ENCODE peak calls at places on chromosomes 7 and 10, in six cellular contexts. P is left ventricle myocardium inferior; B is naive thymus-derived CD4-positive, alpha-beta T cell; F is fibroblast of lung; E is adrenal gland; K is HCT116. Z is an unnamed sample. For H3K4me1, the result is how much of the 10 kb centered on the place peaks cover.

GRCh38 chr7:36128448-36129047 is 24.5 kb upstream of the EEPD1 start:
- DNase-seq in P (peak), E (peak), B (no peak), K (peak), F (peak), Z (no peak)

GRCh38 chr7:77430927-77431326 is 14.8 kb upstream of the GSAP start:
- DNase-seq in E (no peak), P (no peak), K (no peak), F (no peak), B (no peak), Z (no peak)

GRCh38 chr7:4841007-4841784 is 20.6 kb downstream of the PAPOLB start:
- DNase-seq in K (no peak), B (no peak), E (peak), P (no peak), F (no peak), Z (no peak)

GRCh38 chr7:123773499-123773898 is 24.7 kb upstream of the WASL start:
- DNase-seq in B (no peak), E (no peak), K (no peak), P (no peak), F (no peak), Z (no peak)

GRCh38 chr10:35040761-35041501 is 49.2 kb downstream of the CUL2 start:
- DNase-seq in P (no peak), K (peak), F (peak), B (no peak), E (no peak), Z (peak)

GRCh38 chr7:102891693-102892261 is 21.0 kb upstream of the LRRC17 start:
- DNase-seq in B (no peak), K (no peak), F (peak), E (peak), P (peak), Z (no peak)

GRCh38 chr7:131164025-131164899 is 163.4 kb upstream of the MKLN1 start:
- DNase-seq in B (no peak), F (peak), E (no peak), K (peak), P (no peak), Z (no peak)

GRCh38 chr10:12978885-12979284 is 22.6 kb downstream of the CCDC3 start:
- DNase-seq in K (no peak), E (no peak), F (no peak), B (no peak), P (no peak), Z (no peak)

GRCh38 chr10:29749150-29749549 is 114.4 kb upstream of the SVIL start:
- DNase-seq in E (no peak), B (no peak), K (no peak), P (no peak), F (no peak), Z (no peak)

GRCh38 chr7:152522551-152522950 is 86.7 kb upstream of the KMT2C start:
- DNase-seq in E (peak), P (peak), K (no peak), F (peak), B (no peak), Z (no peak)

GRCh38 chr10:8316284-8316683 is 261.8 kb downstream of the GATA3 start:
- DNase-seq in E (no peak), F (no peak), P (no peak), K (no peak), B (no peak), Z (no peak)

GRCh38 chr10:114544045-114544659 is 113.9 kb downstream of the ABLIM1 start:
- DNase-seq in P (no peak), E (peak), K (no peak), B (peak), F (no peak), Z (no peak)

GRCh38 chr7:42699415-42700178 is 212.3 kb downstream of the C7orf25 start:
- DNase-seq in E (no peak), P (no peak), K (no peak), B (no peak), F (no peak), Z (no peak)

GRCh38 chr7:483656-484364 is 35.8 kb downstream of the PDGFA start:
- DNase-seq in E (no peak), P (no peak), K (no peak), F (no peak), B (no peak), Z (no peak)

GRCh38 chr7:69654849-69655707 is 56.8 kb downstream of the AUTS2 start:
- DNase-seq in K (no peak), E (no peak), P (no peak), B (no peak), F (no peak), Z (no peak)

GRCh38 chr7:115005942-115006341 is 84.0 kb downstream of the MDFIC start:
- DNase-seq in E (no peak), P (no peak), B (no peak), F (no peak), K (no peak), Z (peak)

GRCh38 chr7:123769371-123769770 is 20.6 kb upstream of the WASL start:
- DNase-seq in F (peak), E (peak), K (peak), P (peak), B (no peak), Z (no peak)

GRCh38 chr10:120262857-120263547 is 194.0 kb upstream of the PLPP4 start:
- DNase-seq in F (peak), E (no peak), P (no peak), B (no peak), K (no peak), Z (no peak)

GRCh38 chr10:62159357-62159756 is 109.3 kb downstream of the RTKN2 start:
- DNase-seq in B (no peak), K (no peak), P (no peak), F (no peak), E (no peak), Z (no peak)

GRCh38 chr7:108662783-108663182 is 93.1 kb downstream of the DNAJB9 start:
- DNase-seq in P (no peak), E (no peak), B (no peak), K (no peak), F (no peak), Z (no peak)

GRCh38 chr7:55381187-55381586 is 16.1 kb downstream of the LANCL2 start:
- DNase-seq in E (no peak), F (no peak), P (no peak), K (no peak), B (no peak), Z (no peak)

GRCh38 chr10:33594475-33594874 is 260.0 kb upstream of the NRP1 start:
- DNase-seq in B (no peak), K (no peak), E (no peak), F (no peak), P (no peak), Z (no peak)

GRCh38 chr7:32119790-32120196 is 49.6 kb upstream of the PDE1C start:
- DNase-seq in B (no peak), P (no peak), K (no peak), E (no peak), F (no peak), Z (no peak)

GRCh38 chr7:35801392-35802101 is 690 bp downstream of the SEPTIN7 start:
- DNase-seq in K (no peak), B (peak), E (peak), P (peak), F (peak), Z (no peak)

GRCh38 chr10:117272195-117273076 is 31.5 kb downstream of the SLC18A2 start:
- DNase-seq in P (no peak), F (no peak), B (no peak), K (no peak), E (peak), Z (no peak)

GRCh38 chr10:1454428-1454827 is 282.9 kb downstream of the ADARB2 start:
- DNase-seq in F (no peak), B (no peak), P (no peak), E (no peak), K (no peak), Z (no peak)

GRCh38 chr7:26103541-26104070 is 48.4 kb upstream of the NFE2L3 start:
- DNase-seq in E (no peak), B (no peak), P (no peak), F (no peak), K (no peak), Z (no peak)

GRCh38 chr7:26102176-26102575 is 49.8 kb upstream of the NFE2L3 start:
- DNase-seq in F (no peak), E (peak), K (no peak), P (no peak), B (no peak), Z (no peak)

GRCh38 chr7:26097837-26098668 is 53.9 kb upstream of the NFE2L3 start:
- DNase-seq in E (peak), P (no peak), K (no peak), B (peak), F (no peak), Z (no peak)

GRCh38 chr7:26100940-26101339 is 51.1 kb upstream of the NFE2L3 start:
- DNase-seq in K (no peak), B (no peak), F (no peak), P (no peak), E (peak), Z (no peak)

DNA sequence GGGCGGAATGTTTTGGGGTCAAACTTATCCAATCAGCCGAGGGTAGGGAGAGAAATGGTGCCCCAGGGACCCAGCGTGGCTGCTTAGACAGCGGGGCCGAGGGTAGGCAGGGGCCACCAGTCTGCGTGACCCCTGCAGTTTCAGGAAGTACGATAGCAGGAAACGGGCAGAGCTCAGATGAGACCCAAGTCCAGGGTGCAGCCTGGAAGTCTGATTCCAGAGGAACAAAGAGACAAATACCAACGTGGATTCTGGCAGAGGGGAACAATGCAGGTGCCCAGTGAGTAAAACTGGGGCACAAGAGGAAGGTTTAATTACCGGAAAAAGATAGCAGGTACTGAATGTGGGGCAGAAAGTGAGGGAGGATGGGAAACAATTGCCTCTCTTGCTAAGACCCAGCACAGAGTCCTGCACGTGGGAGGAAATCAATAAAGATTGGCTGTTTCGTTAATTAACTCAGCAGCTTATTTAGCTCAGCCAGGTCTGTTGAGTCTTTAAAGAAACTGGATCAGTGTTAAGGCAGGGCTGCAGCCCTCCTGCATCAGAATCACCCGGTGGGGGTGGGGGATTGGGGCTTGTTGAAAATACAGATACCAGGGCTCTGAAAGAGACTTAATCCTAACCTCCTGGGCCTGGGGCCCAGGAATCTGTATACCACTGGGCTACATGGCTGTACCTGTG is 50.4 kb upstream of the NFE2L3 start:
- DNase-seq in P (no peak), K (no peak), B (no peak), E (peak), F (no peak), Z (no peak)
- H3K4me3 ChIP-seq in P (no peak), K (no peak), B (peak), E (no peak), F (no peak), Z (no peak)

GRCh38 chr7:16241017-16241416 is 180.3 kb downstream of the CRPPA start:
- DNase-seq in E (no peak), K (no peak), F (no peak), P (no peak), B (no peak), Z (no peak)
- H3K4me1 ChIP-seq in E (under half), K (under half), F (under half), P (under half), B (under half), Z (under half)

GRCh38 chr10:124605001-124605370 is 139.2 kb downstream of the FAM53B start:
- DNase-seq in E (no peak), P (no peak), F (no peak), K (no peak), B (no peak), Z (no peak)

GRCh38 chr10:124602646-124603365 is 141.2 kb downstream of the LHPP start:
- DNase-seq in F (no peak), E (no peak), B (no peak), P (no peak), K (no peak), Z (no peak)

GRCh38 chr10:124605481-124605855 is 138.7 kb downstream of the FAM53B start:
- DNase-seq in E (no peak), F (no peak), B (no peak), K (no peak), P (no peak), Z (no peak)

GRCh38 chr10:124603376-124604213 is 140.6 kb downstream of the FAM53B start:
- DNase-seq in B (no peak), P (no peak), F (no peak), K (no peak), E (no peak), Z (no peak)

DNA sequence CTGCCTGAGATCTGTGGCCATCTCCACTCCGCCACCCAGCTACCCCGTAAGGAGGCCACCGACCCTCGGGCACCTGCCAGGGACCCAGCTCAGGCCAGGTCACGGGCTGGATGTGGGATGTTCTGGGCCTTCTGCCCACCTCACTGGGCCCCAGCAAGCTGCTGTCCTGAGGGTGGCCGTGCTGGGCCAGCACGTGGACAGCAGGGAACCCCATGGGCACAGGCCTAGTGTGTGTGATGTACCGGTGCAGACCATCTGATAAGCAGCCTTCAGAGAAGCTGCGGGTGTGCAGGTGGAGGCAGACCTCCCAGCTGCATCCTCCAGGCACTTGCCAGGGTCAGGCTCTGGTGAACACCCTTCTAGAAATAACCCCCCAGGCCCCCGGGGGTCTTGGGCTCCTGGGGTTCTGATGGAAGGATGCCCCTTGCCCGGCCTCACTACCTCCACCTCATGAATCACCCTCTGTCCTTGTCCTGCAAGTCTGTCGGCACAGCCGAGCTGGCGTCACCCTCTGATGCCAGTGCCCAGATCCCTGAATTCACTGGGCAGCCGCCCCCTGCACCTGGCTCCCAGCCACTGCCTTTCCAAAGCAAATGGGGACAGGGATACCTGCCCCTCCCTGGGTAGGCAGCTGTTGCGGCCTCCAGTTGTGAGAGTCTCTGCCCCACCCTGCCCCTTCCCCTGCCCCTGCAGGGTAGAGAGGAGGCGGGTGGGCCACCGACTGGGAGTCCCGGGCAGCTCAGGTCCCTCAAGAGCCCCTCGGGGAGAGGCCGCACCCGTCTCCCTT is 139.8 kb downstream of the FAM53B start:
- DNase-seq in F (no peak), E (peak), B (no peak), P (peak), K (no peak), Z (no peak)
- H3K27ac ChIP-seq in F (no peak), E (peak), B (no peak), P (no peak), K (no peak), Z (no peak)

DNA sequence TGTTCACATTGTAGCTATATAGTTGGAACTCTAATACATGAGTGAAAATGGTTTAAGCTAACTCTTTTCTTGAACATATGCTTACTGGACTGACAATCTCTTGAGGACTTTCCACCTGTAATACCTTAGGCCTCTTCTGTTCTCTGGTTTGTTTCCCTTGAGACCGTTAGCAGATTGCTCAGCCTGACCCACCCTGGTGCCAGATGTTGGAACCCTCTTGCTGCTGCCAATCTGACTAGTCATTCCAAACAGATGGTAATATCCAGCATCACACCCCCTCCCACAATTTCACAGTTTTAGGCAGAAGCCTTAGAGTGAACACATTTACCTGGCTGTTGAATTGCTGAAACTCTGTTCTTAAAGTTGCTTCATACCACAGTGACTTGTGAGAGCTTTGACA is 18.7 kb downstream of the CALD1 start:
- DNase-seq in K (no peak), E (no peak), P (no peak), F (no peak), B (no peak), Z (no peak)
- H3K4me3 ChIP-seq in K (no peak), E (no peak), P (no peak), F (no peak), B (no peak), Z (no peak)

DNA sequence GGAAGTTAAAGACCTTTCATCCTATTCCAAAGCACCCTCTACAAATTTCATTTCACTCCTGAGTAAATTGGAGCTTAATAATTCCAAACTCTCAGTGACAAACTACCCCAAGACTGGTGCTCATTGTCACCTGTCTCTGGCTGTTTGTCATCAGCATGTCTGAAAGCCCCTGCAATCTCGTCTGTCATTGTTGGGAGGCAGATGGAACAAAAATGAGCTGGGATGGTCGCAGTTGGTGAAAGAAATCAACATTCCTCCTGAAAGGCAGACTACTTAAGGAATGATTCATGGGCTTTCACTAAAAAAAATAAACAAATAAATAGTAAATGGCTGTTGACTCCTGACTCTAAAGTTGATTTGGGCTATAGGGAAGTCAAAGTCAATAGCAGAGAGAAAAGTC is 69.7 kb upstream of the PALS2 start:
- DNase-seq in K (no peak), E (no peak), F (no peak), B (no peak), P (no peak), Z (no peak)
- H3K4me1 ChIP-seq in K (under half), E (under half), F (under half), B (under half), P (under half), Z (under half)

GRCh38 chr10:63707254-63707910 is 186.2 kb downstream of the REEP3 start:
- DNase-seq in B (no peak), K (peak), F (peak), E (no peak), P (no peak), Z (no peak)
- H3K27ac ChIP-seq in B (no peak), K (peak), F (peak), E (peak), P (peak), Z (no peak)

GRCh38 chr7:129848436-129848835 is 104.3 kb downstream of the UBE2H start:
- DNase-seq in F (no peak), P (no peak), E (no peak), B (no peak), K (no peak), Z (no peak)

GRCh38 chr7:129845972-129846327 is 106.8 kb downstream of the UBE2H start:
- DNase-seq in P (no peak), B (no peak), F (peak), K (peak), E (no peak), Z (no peak)

GRCh38 chr7:129843365-129843898 is 109.3 kb downstream of the UBE2H start:
- DNase-seq in K (no peak), B (no peak), E (peak), P (no peak), F (no peak), Z (peak)

GRCh38 chr7:129843982-129844840 is 108.5 kb downstream of the UBE2H start:
- DNase-seq in F (no peak), P (no peak), E (peak), B (no peak), K (no peak), Z (no peak)

GRCh38 chr7:129845178-129845971 is 107.4 kb downstream of the UBE2H start:
- DNase-seq in K (peak), P (no peak), E (peak), F (peak), B (no peak), Z (no peak)
- H3K4me3 ChIP-seq in K (peak), P (no peak), E (no peak), F (no peak), B (no peak), Z (no peak)

DNA sequence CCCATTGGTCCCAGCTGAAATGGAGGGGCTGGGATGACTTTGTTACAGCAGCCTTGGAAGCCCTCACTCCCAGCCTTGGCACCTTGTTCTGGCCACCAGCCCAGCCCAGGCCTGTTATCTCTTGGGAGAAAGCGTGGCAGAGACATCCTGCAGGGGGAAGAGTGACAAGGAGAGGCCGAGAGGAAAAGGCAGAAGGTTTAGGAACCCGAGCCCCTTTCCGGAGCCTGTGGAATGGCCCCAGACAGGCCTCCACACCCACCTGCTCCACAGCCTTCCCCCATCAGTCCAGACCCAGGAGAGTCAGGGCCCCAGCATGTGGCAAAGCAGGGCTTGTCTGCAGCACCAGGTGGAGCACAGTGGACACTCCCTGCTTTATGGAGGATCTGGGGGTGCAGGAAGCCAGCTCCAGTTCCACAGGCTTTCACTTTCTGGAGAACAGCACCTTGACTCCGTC is 24.1 kb upstream of the TRIM8 start:
- DNase-seq in B (no peak), E (no peak), F (no peak), P (peak), K (no peak), Z (no peak)
- H3K4me1 ChIP-seq in B (under half), E (under half), F (under half), P (half or more), K (under half), Z (under half)